ENCODE peak calls at places on chromosomes 16 and 17, in nine cellular contexts. One of them, this sample, is unnamed.

GRCh38 chr17:29096094-29096493 is 53.2 kb downstream of the PIPOX start:
- DNase-seq in prostate gland: no peak
- DNase-seq in HL-60: no peak
- DNase-seq in spleen: no peak
- DNase-seq in SK-N-SH: no peak
- DNase-seq in stomach: no peak
- DNase-seq in sigmoid colon: no peak
- DNase-seq in GM23338: no peak
- DNase-seq in HCT116: no peak
- DNase-seq in this sample: no peak

GRCh38 chr17:77354721-77355455 is 214.1 kb downstream of the SEC14L1 start:
- DNase-seq in spleen: peak
- DNase-seq in stomach: peak
- DNase-seq in GM23338: no peak
- DNase-seq in HCT116: no peak
- DNase-seq in SK-N-SH: peak
- DNase-seq in HL-60: no peak
- DNase-seq in prostate gland: no peak
- DNase-seq in sigmoid colon: peak
- DNase-seq in this sample: peak

GRCh38 chr17:77086433-77087010 is 54.2 kb upstream of the SEC14L1 start:
- DNase-seq in prostate gland: peak
- DNase-seq in GM23338: peak
- DNase-seq in SK-N-SH: peak
- DNase-seq in spleen: peak
- DNase-seq in HL-60: peak
- DNase-seq in sigmoid colon: peak
- DNase-seq in stomach: peak
- DNase-seq in HCT116: peak
- DNase-seq in this sample: peak

GRCh38 chr16:48434653-48435318 is 49.6 kb upstream of the SIAH1 start:
- DNase-seq in spleen: no peak
- DNase-seq in HCT116: no peak
- DNase-seq in GM23338: no peak
- DNase-seq in sigmoid colon: no peak
- DNase-seq in HL-60: peak
- DNase-seq in SK-N-SH: no peak
- DNase-seq in stomach: no peak
- DNase-seq in prostate gland: no peak
- DNase-seq in this sample: no peak

GRCh38 chr16:51755039-51755501 is 604.0 kb upstream of the SALL1 start:
- DNase-seq in spleen: no peak
- DNase-seq in HCT116: no peak
- DNase-seq in GM23338: peak
- DNase-seq in sigmoid colon: no peak
- DNase-seq in HL-60: no peak
- DNase-seq in prostate gland: no peak
- DNase-seq in SK-N-SH: no peak
- DNase-seq in stomach: no peak
- DNase-seq in this sample: no peak

GRCh38 chr16:26889751-26890150 is 177.0 kb upstream of the C16orf82 start:
- DNase-seq in prostate gland: no peak
- DNase-seq in HL-60: no peak
- DNase-seq in sigmoid colon: no peak
- DNase-seq in HCT116: no peak
- DNase-seq in SK-N-SH: no peak
- DNase-seq in GM23338: no peak
- DNase-seq in stomach: no peak
- DNase-seq in spleen: no peak
- DNase-seq in this sample: no peak

GRCh38 chr16:3983081-3983520 is 102.6 kb upstream of the CREBBP start:
- DNase-seq in SK-N-SH: peak
- DNase-seq in HL-60: peak
- DNase-seq in HCT116: peak
- DNase-seq in stomach: peak
- DNase-seq in spleen: peak
- DNase-seq in prostate gland: peak
- DNase-seq in sigmoid colon: peak
- DNase-seq in GM23338: peak
- DNase-seq in this sample: peak

GRCh38 chr17:28743243-28744103 is at the start of gene TRAF4:
- DNase-seq in HCT116: peak
- DNase-seq in stomach: peak
- DNase-seq in prostate gland: peak
- DNase-seq in GM23338: peak
- DNase-seq in SK-N-SH: peak
- DNase-seq in spleen: peak
- DNase-seq in HL-60: peak
- DNase-seq in sigmoid colon: peak
- DNase-seq in this sample: peak

GRCh38 chr16:30567160-30567990 is 4.1 kb downstream of the ZNF688 start:
- DNase-seq in stomach: no peak
- DNase-seq in HCT116: no peak
- DNase-seq in spleen: no peak
- DNase-seq in GM23338: no peak
- DNase-seq in SK-N-SH: no peak
- DNase-seq in sigmoid colon: no peak
- DNase-seq in prostate gland: no peak
- DNase-seq in HL-60: no peak
- DNase-seq in this sample: no peak

GRCh38 chr16:30565526-30565925 is 6.0 kb downstream of the ZNF688 start:
- DNase-seq in HL-60: no peak
- DNase-seq in HCT116: no peak
- DNase-seq in sigmoid colon: no peak
- DNase-seq in spleen: no peak
- DNase-seq in GM23338: no peak
- DNase-seq in SK-N-SH: no peak
- DNase-seq in prostate gland: no peak
- DNase-seq in stomach: no peak
- DNase-seq in this sample: no peak

GRCh38 chr16:30567991-30568638 is 3.4 kb downstream of the ZNF688 start:
- DNase-seq in prostate gland: peak
- DNase-seq in HL-60: peak
- DNase-seq in spleen: peak
- DNase-seq in SK-N-SH: no peak
- DNase-seq in GM23338: no peak
- DNase-seq in HCT116: no peak
- DNase-seq in stomach: no peak
- DNase-seq in sigmoid colon: no peak
- DNase-seq in this sample: peak

GRCh38 chr16:30566531-30566930 is 5.0 kb downstream of the ZNF688 start:
- DNase-seq in sigmoid colon: no peak
- DNase-seq in stomach: no peak
- DNase-seq in prostate gland: no peak
- DNase-seq in spleen: no peak
- DNase-seq in HL-60: no peak
- DNase-seq in SK-N-SH: no peak
- DNase-seq in GM23338: no peak
- DNase-seq in HCT116: no peak
- DNase-seq in this sample: no peak

GRCh38 chr16:30565984-30566383 is 5.5 kb downstream of the ZNF688 start:
- DNase-seq in sigmoid colon: no peak
- DNase-seq in prostate gland: no peak
- DNase-seq in SK-N-SH: no peak
- DNase-seq in stomach: no peak
- DNase-seq in spleen: no peak
- DNase-seq in GM23338: no peak
- DNase-seq in HCT116: no peak
- DNase-seq in HL-60: no peak
- DNase-seq in this sample: no peak
- TF ChIP-seq CTCF in sigmoid colon: no peak
- TF ChIP-seq CTCF in prostate gland: no peak
- TF ChIP-seq CTCF in SK-N-SH: no peak
- TF ChIP-seq CTCF in stomach: no peak
- TF ChIP-seq CTCF in spleen: no peak
- TF ChIP-seq CTCF in GM23338: no peak
- TF ChIP-seq CTCF in HCT116: no peak
- TF ChIP-seq CTCF in HL-60: no peak
- TF ChIP-seq CTCF in this sample: no peak

DNA sequence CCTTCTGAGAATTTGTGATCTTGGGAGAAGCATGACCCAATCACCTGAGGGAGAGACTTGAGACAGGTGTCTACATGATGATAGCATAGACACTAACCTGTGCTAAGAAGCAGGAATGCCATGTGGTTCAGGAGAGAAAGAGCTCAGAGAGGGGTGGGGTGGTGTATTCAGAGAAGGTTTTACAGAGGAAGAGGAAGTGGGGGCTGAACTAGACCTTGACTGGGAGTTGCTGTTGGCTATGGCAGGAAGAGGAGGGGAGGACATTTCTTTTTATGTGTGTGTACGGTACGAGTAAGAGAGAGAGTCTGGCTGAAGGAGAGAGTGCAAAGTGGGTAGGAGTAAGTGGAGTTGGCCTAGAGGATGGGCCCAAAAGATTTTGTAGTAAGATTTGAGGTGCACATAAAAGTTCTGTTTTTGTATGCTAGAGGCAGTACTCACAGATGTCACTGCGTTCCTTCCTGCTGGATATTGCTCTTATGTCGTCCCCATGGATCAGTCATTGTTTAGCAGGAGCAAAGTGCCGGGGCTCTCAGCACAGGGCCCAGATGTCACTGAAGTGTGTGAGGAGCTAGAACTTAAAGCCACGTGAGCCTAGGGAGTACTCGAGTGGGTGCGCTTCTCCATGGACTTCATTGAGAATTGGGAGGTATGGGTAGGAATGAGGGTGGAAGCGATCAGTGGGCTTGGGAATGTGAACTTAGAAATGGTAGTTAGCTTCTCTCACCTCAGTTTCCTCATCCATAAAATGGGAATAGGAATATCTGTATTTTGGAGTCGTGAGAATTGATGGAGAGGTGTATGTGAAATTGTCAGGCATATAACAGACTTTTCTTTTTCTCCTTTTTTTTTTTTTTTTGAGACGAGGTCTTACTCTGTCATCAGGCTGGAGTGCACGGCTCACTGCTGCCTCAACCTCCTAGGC is 22.1 kb downstream of the SLC7A6 start:
- DNase-seq in stomach: no peak
- DNase-seq in SK-N-SH: no peak
- DNase-seq in sigmoid colon: no peak
- DNase-seq in prostate gland: no peak
- DNase-seq in HCT116: no peak
- DNase-seq in HL-60: peak
- DNase-seq in spleen: no peak
- DNase-seq in GM23338: no peak
- DNase-seq in this sample: no peak
- H3K4me3 ChIP-seq in stomach: no peak
- H3K4me3 ChIP-seq in SK-N-SH: no peak
- H3K4me3 ChIP-seq in sigmoid colon: no peak
- H3K4me3 ChIP-seq in prostate gland: no peak
- H3K4me3 ChIP-seq in HCT116: no peak
- H3K4me3 ChIP-seq in HL-60: no peak
- H3K4me3 ChIP-seq in spleen: peak
- H3K4me3 ChIP-seq in GM23338: no peak
- H3K4me3 ChIP-seq in this sample: no peak

DNA sequence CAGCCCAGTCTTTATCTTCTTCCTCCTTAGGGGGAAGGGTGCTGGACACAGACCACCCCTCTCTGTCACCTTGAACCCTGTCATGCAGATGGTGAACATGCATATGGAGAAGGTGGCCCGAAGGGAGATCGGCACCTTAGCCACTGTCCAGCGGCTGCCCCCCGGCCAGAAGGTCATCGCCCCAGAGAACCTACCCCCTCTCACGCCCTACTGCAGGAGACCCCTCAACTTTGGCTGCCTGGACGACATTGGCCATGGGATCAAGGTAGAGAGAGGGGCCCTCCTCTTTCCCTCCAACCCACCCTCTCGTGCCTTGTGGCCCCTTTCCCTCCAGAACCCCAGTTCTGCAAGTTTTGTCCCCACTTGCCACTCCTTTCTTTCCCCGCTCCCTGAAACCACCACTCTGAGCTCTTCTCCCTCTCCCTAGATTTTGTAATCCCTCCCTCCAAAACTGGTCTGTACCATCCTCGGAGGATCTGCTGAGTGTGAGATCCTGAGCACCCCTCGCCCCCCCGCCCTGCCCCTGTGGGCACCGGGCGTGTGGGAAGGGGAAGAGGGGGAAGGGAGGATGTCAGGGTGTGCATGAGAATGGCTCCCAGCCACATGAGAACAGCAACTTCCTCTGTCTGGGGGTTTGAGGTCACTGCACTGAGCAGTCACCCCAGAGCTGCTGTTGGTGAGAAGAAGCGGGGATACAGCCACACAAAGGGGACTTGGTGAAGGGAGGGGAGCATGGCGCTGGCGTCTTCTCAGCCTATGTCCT is 7.3 kb downstream of the ABI3 start:
- DNase-seq in SK-N-SH: peak
- DNase-seq in HL-60: peak
- DNase-seq in spleen: peak
- DNase-seq in HCT116: no peak
- DNase-seq in stomach: peak
- DNase-seq in GM23338: no peak
- DNase-seq in sigmoid colon: peak
- DNase-seq in prostate gland: peak
- DNase-seq in this sample: peak
- TF ChIP-seq POLR2AphosphoS5 in SK-N-SH: no peak
- TF ChIP-seq POLR2AphosphoS5 in HL-60: peak
- TF ChIP-seq POLR2AphosphoS5 in spleen: peak
- TF ChIP-seq POLR2AphosphoS5 in HCT116: no peak
- TF ChIP-seq POLR2AphosphoS5 in stomach: no peak
- TF ChIP-seq POLR2AphosphoS5 in GM23338: no peak
- TF ChIP-seq POLR2AphosphoS5 in sigmoid colon: no peak
- TF ChIP-seq POLR2AphosphoS5 in prostate gland: no peak
- TF ChIP-seq POLR2AphosphoS5 in this sample: no peak

GRCh38 chr17:65917560-65917959 is 274.4 kb downstream of the CEP112 start:
- DNase-seq in HL-60: no peak
- DNase-seq in sigmoid colon: no peak
- DNase-seq in HCT116: no peak
- DNase-seq in spleen: no peak
- DNase-seq in stomach: no peak
- DNase-seq in GM23338: no peak
- DNase-seq in SK-N-SH: no peak
- DNase-seq in prostate gland: no peak
- DNase-seq in this sample: no peak

GRCh38 chr17:65918450-65918849 is 273.5 kb downstream of the CEP112 start:
- DNase-seq in stomach: no peak
- DNase-seq in HCT116: no peak
- DNase-seq in sigmoid colon: no peak
- DNase-seq in spleen: no peak
- DNase-seq in prostate gland: no peak
- DNase-seq in GM23338: no peak
- DNase-seq in HL-60: no peak
- DNase-seq in SK-N-SH: no peak
- DNase-seq in this sample: no peak

GRCh38 chr17:65916425-65916824 is 275.5 kb downstream of the CEP112 start:
- DNase-seq in prostate gland: no peak
- DNase-seq in stomach: no peak
- DNase-seq in HL-60: no peak
- DNase-seq in sigmoid colon: no peak
- DNase-seq in HCT116: no peak
- DNase-seq in GM23338: no peak
- DNase-seq in SK-N-SH: no peak
- DNase-seq in spleen: no peak
- DNase-seq in this sample: no peak

GRCh38 chr17:65920996-65921395 is 270.9 kb downstream of the CEP112 start:
- DNase-seq in spleen: no peak
- DNase-seq in sigmoid colon: no peak
- DNase-seq in SK-N-SH: no peak
- DNase-seq in HL-60: no peak
- DNase-seq in prostate gland: no peak
- DNase-seq in HCT116: no peak
- DNase-seq in GM23338: peak
- DNase-seq in stomach: no peak
- DNase-seq in this sample: no peak

DNA sequence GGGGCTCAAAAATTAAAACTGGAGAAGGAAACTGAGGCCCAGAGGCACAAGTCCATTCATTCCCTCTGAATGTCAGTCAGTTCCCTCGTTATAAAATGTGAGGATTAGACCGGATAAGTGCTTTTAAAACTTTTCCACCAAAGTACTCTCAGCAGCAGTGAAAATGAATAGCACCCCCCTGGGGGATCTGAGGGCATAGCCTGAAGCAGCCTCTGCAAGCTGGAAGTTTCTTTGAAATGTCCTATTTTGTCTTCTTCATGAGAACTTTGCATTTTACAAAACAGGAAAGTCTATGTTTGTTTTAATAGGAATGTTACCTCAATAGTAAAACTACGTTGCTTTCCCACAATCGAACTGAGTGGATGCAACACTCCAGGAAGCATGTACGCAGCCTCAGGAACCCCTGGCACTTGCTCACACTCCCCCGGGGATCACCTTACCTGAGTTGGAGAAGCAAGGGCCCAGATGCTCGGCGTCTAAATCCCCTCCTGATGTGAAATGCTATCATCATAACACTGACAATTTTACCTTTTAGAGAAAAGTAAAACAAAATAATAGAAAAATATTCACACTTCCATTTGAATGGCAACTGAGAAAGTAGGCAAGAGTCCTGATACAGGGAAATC is 272.9 kb downstream of the CEP112 start:
- DNase-seq in HL-60: no peak
- DNase-seq in spleen: no peak
- DNase-seq in sigmoid colon: no peak
- DNase-seq in prostate gland: no peak
- DNase-seq in stomach: no peak
- DNase-seq in SK-N-SH: no peak
- DNase-seq in GM23338: peak
- DNase-seq in HCT116: no peak
- DNase-seq in this sample: no peak
- TF ChIP-seq CTCF in HL-60: no peak
- TF ChIP-seq CTCF in spleen: no peak
- TF ChIP-seq CTCF in sigmoid colon: no peak
- TF ChIP-seq CTCF in prostate gland: no peak
- TF ChIP-seq CTCF in stomach: no peak
- TF ChIP-seq CTCF in SK-N-SH: peak
- TF ChIP-seq CTCF in GM23338: peak
- TF ChIP-seq CTCF in HCT116: no peak
- TF ChIP-seq CTCF in this sample: no peak

This sample was measured in transverse colon.